ENCODE peak calls at places on chromosomes 12 and 14, in nine cellular contexts. T is epithelial cell of proximal tubule; K is NCI-H1436; X is T-helper 1 cell; F is activated CD4-positive, alpha-beta T cell treated with anti-CD3 and anti-CD28 coated beads for 4 hours; U is HFFc6; W is left ventricle myocardium inferior; H is kidney tubule cell; P is HFF-Myc. L is an unnamed sample.

GRCh38 chr14:75456069-75457023 is 28.5 kb downstream of the JDP2 start:
- DNase-seq in T (no peak), F (no peak), P (no peak), W (no peak), X (no peak), U (no peak), H (peak; percentile 29), K (no peak), L (no peak)

GRCh38 chr12:48199784-48200198 is 3.3 kb downstream of the OR10AD1 start:
- DNase-seq in P (no peak), K (no peak), F (peak; percentile 44), W (no peak), U (peak; percentile 51), X (no peak), T (no peak), H (no peak), L (no peak)

GRCh38 chr12:125944446-125944845 is 879.2 kb downstream of the AACS start:
- DNase-seq in T (no peak), U (no peak), X (no peak), P (no peak), W (no peak), F (no peak), H (no peak), K (no peak), L (no peak)

GRCh38 chr14:103755060-103755459 is 39.5 kb downstream of the ZFYVE21 start:
- DNase-seq in F (no peak), P (no peak), W (no peak), X (no peak), T (no peak), U (no peak), K (no peak), H (no peak), L (no peak)

GRCh38 chr14:50452979-50453705 is 56.5 kb upstream of the CDKL1 start:
- DNase-seq in X (no peak), W (no peak), K (no peak), T (peak; percentile 57), U (peak; percentile 71), P (no peak), H (peak; percentile 91), F (no peak), L (no peak)

GRCh38 chr14:74083784-74084276 is 423 bp downstream of the ALDH6A1 start:
- DNase-seq in W (no peak), K (no peak), F (no peak), U (no peak), T (no peak), H (no peak), X (no peak), P (no peak), L (peak; percentile 38)

GRCh38 chr14:74333909-74334308 is 14.4 kb upstream of the VRTN start:
- DNase-seq in X (no peak), W (no peak), K (no peak), H (peak; percentile 21), U (peak; percentile 75), F (no peak), P (peak; percentile 62), T (no peak), L (no peak)

GRCh38 chr12:14902465-14902864 is 16.8 kb upstream of the MGP start:
- DNase-seq in U (no peak), T (no peak), X (no peak), F (no peak), W (no peak), P (no peak), K (no peak), H (no peak), L (no peak)

GRCh38 chr12:26088999-26089398 is 35.8 kb downstream of the BHLHE41 start:
- DNase-seq in K (no peak), P (no peak), F (no peak), W (no peak), U (no peak), T (no peak), H (peak; percentile 76), X (no peak), L (no peak)

GRCh38 chr12:124800506-124800905 is 63.2 kb downstream of the SCARB1 start:
- DNase-seq in H (no peak), P (no peak), T (no peak), W (no peak), U (no peak), F (no peak), X (no peak), K (no peak), L (no peak)

GRCh38 chr14:100341301-100342031 is 18.3 kb downstream of the SLC25A47 start:
- DNase-seq in K (no peak), H (peak; percentile 89), X (no peak), F (no peak), T (peak; percentile 88), W (no peak), U (peak; percentile 41), P (peak; percentile 12), L (no peak)

GRCh38 chr12:11729439-11730150 is 80.1 kb downstream of the ETV6 start:
- DNase-seq in T (no peak), W (no peak), H (peak; percentile 59), K (no peak), P (no peak), U (no peak), F (no peak), X (no peak), L (no peak)

GRCh38 chr12:94458882-94459772 is 540 bp downstream of the CEP83 start:
- DNase-seq in F (peak; percentile 0), T (peak; percentile 25), U (peak; percentile 32), K (peak; percentile 18), W (no peak), P (no peak), H (peak; percentile 27), X (no peak), L (no peak)

GRCh38 chr12:64029013-64029857 is 184.7 kb downstream of the SRGAP1 start:
- DNase-seq in K (no peak), F (no peak), H (peak; percentile 28), X (no peak), P (no peak), T (no peak), W (no peak), U (peak; percentile 71), L (no peak)